ENCODE peak calls at places on chromosomes 12 and 14, in eight cellular contexts. Q, K, B, D, J, G, F and C are unnamed samples.
A peak's percentile ranks its signal among the peaks of the same experiment; 100 is the strongest.

GRCh38 chr12:80716711-80717469 is at the start of gene MYF5:
- DNase-seq in Q (peak; percentile 56), K (no peak), B (no peak), D (peak; percentile 52), J (no peak), G (no peak), F (no peak), C (no peak)

GRCh38 chr14:78975734-78976133 is 805.6 kb downstream of the NRXN3 start:
- DNase-seq in Q (no peak), K (no peak), B (no peak), D (no peak), J (no peak), G (no peak), F (no peak), C (peak; percentile 21)

GRCh38 chr12:132413931-132414588 is 75.9 kb upstream of the FBRSL1 start:
- DNase-seq in Q (no peak), K (peak; percentile 73), B (no peak), D (no peak), J (no peak), G (no peak), F (no peak), C (no peak)

GRCh38 chr12:105433804-105434203 is 103.3 kb downstream of the C12orf75 start:
- DNase-seq in Q (no peak), K (no peak), B (peak; percentile 97), D (no peak), J (no peak), G (no peak), F (no peak), C (peak; percentile 87)

GRCh38 chr14:61568572-61569011 is 126.7 kb upstream of the HIF1A start:
- DNase-seq in Q (peak; percentile 90), K (peak; percentile 31), B (no peak), D (peak; percentile 86), J (peak; percentile 77), G (peak; percentile 77), F (peak; percentile 69), C (no peak)

GRCh38 chr12:64104376-64104775 is 117.7 kb downstream of the KICS2 start:
- DNase-seq in Q (no peak), K (no peak), B (peak; percentile 44), D (no peak), J (no peak), G (no peak), F (peak; percentile 25), C (peak; percentile 41)

GRCh38 chr12:45089417-45089816 is 38.5 kb upstream of the DBX2 start:
- DNase-seq in Q (no peak), K (no peak), B (no peak), D (no peak), J (no peak), G (no peak), F (no peak), C (no peak)

GRCh38 chr12:23585782-23586163 is 363.7 kb downstream of the SOX5 start:
- DNase-seq in Q (no peak), K (no peak), B (no peak), D (no peak), J (no peak), G (no peak), F (no peak), C (no peak)

GRCh38 chr12:26867084-26867483 is 34.1 kb upstream of the ITPR2 start:
- DNase-seq in Q (no peak), K (no peak), B (no peak), D (no peak), J (peak; percentile 35), G (no peak), F (no peak), C (no peak)

GRCh38 chr14:99445916-99446315 is 34.7 kb downstream of the SETD3 start:
- DNase-seq in Q (no peak), K (no peak), B (no peak), D (no peak), J (no peak), G (no peak), F (no peak), C (no peak)

GRCh38 chr14:99440278-99440677 is 40.4 kb downstream of the SETD3 start:
- DNase-seq in Q (no peak), K (no peak), B (no peak), D (no peak), J (no peak), G (no peak), F (no peak), C (no peak)

GRCh38 chr14:99441918-99442317 is 38.7 kb downstream of the SETD3 start:
- DNase-seq in Q (no peak), K (no peak), B (no peak), D (no peak), J (no peak), G (no peak), F (no peak), C (no peak)

GRCh38 chr14:99437706-99438105 is 43.0 kb downstream of the SETD3 start:
- DNase-seq in Q (no peak), K (no peak), B (no peak), D (no peak), J (no peak), G (no peak), F (no peak), C (no peak)

DNA sequence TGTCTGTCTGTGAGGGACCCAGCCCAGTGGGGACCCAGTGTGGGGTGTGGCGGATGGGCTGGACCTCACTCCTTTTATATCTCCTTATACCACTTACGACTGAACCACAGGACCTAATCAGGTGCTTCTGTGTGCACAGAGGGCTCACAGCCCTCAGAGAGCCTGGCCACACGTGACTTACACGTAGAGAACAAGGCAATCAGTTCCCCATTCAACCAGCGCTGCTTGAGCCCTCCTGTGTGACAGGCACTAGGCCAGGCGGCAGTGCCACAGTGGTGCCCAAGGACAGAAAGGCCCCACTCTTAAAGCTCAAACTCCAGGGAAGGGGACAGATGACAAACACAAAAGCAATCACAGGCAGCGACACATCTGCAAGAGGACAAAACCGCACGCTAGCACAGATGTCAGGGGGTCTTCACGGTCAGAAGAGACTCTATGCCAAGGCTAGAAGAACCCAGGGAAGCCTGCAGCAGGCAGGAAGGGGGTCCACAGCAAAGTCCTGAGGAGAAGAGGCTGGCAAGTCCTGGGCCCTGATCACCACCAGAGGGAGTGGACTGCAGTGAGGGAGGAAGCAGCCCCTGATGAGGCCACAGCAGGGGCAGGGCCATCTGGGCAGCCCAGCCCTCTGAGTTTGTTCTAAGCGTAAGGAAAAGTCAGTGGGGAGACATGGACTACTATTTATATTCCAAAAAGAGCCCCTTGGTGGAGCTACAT is 39.3 kb downstream of the SETD3 start:
- DNase-seq in Q (no peak), K (peak; percentile 31), B (peak; percentile 5), D (no peak), J (no peak), G (no peak), F (no peak), C (no peak)
- TF ChIP-seq CTCF in Q (no peak), K (peak; percentile 27), B (no peak), D (no peak), J (peak; percentile 12), G (no peak), F (no peak), C (peak; percentile 20)

DNA sequence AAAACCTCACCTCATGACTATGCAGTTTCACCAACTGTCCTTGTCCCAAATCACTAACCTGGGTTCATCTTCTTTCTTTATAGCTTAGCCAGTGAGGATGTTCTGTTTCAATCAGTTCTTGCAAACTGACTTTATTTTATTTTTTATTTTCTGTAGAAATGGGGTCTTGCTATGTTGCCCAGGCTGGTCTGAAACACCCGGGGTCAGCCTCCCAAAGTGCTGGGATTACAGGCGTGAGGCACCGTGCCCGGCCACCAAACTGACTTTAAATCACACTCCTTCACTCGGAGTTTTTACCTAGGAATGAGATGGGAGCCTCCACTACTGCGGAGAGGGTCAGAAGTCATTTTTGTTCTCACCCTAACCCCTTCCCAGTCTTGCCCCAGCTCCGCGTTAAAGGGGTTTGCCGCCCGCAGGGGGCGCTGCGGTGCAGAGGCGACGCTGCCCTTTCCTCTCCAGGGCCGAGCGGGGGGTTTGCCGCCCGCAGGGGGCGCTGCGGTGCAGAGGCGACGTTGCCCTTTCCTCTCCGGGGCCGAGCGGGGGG is 7.0 kb upstream of the B4GALNT3 start:
- DNase-seq in Q (no peak), K (no peak), B (no peak), D (peak; percentile 81), J (peak; percentile 74), G (no peak), F (peak; percentile 56), C (no peak)
- TF ChIP-seq CTCF in Q (no peak), K (no peak), B (no peak), D (no peak), J (peak; percentile 90), G (no peak), F (peak; percentile 59), C (peak; percentile 25)

GRCh38 chr14:23483216-23483854 is 13.8 kb downstream of the NGDN start:
- DNase-seq in Q (no peak), K (peak; percentile 57), B (peak; percentile 15), D (no peak), J (peak; percentile 18), G (no peak), F (no peak), C (peak; percentile 14)
- TF ChIP-seq CTCF in Q (no peak), K (peak; percentile 54), B (peak; percentile 52), D (no peak), J (peak; percentile 58), G (no peak), F (no peak), C (peak; percentile 44)

DNA sequence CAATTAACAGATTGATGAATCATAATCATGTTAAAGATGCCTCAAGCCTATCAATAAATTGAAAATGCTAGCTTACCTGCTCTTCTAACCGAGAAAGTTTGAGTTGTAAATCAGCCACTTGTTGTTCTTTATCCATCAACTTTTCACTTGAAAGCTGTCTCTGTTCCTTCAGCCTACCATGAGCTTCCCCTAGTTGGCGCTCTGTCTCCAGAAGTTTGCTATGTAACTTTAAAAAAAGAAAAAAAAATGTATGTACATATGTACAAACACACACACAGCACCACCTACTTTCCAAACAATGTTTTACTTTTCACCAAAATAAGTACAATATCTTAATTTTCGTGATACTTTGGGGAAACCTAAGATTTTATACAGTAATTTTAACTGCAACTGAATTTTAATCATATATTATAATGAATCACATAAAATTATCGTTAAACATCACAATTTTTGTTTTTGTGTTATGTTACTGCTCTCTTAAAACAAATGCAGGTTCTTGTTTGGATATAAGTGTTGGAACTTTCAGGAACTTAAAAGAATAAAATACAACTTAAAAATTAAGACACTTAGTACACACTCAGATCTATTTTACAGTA is 101.2 kb downstream of the EEA1 start:
- DNase-seq in Q (no peak), K (peak; percentile 41), B (peak; percentile 75), D (no peak), J (peak; percentile 49), G (no peak), F (peak; percentile 39), C (peak; percentile 73)
- TF ChIP-seq CTCF in Q (no peak), K (peak; percentile 47), B (peak; percentile 94), D (no peak), J (peak; percentile 71), G (peak; percentile 47), F (peak; percentile 45), C (peak; percentile 98)

GRCh38 chr14:21894003-21894897 is 220.6 kb upstream of the OR4E1 start:
- DNase-seq in Q (no peak), K (peak; percentile 56), B (no peak), D (no peak), J (no peak), G (no peak), F (no peak), C (no peak)
- TF ChIP-seq CTCF in Q (no peak), K (peak; percentile 64), B (peak; percentile 10), D (peak; percentile 30), J (peak; percentile 39), G (no peak), F (peak; percentile 12), C (peak; percentile 26)